ENCODE peak calls at places on chromosomes 13 and 19, in six cellular contexts. T, W, O, L, K and U are unnamed samples.

GRCh38 chr13:46551410-46552301 is 1.3 kb upstream of the LRCH1 start:
- DNase-seq in T (peak), W (peak), O (peak), L (peak), K (peak), U (peak)

GRCh38 chr13:99386495-99386894 is 79.3 kb upstream of the GPR183 start:
- DNase-seq in T (no peak), W (no peak), O (no peak), L (no peak), K (no peak), U (no peak)

GRCh38 chr19:11281336-11282049 is 14.5 kb upstream of the TSPAN16 start:
- DNase-seq in T (no peak), W (no peak), O (no peak), L (no peak), K (peak), U (no peak)

GRCh38 chr13:107765724-107766436 is 449.5 kb downstream of the LIG4 start:
- DNase-seq in T (no peak), W (no peak), O (no peak), L (peak), K (no peak), U (no peak)

GRCh38 chr19:14347999-14348889 is 33.0 kb upstream of the ADGRE5 start:
- DNase-seq in T (peak), W (peak), O (peak), L (peak), K (peak), U (peak)

GRCh38 chr13:51998723-51999471 is 12.4 kb downstream of the ATP7B start:
- DNase-seq in T (no peak), W (no peak), O (no peak), L (no peak), K (no peak), U (no peak)

GRCh38 chr19:50300814-50301606 is 28.2 kb downstream of the KCNC3 start:
- DNase-seq in T (no peak), W (no peak), O (no peak), L (no peak), K (peak), U (no peak)

GRCh38 chr19:48419158-48419920 is 25.9 kb downstream of the GRIN2D start:
- DNase-seq in T (no peak), W (peak), O (no peak), L (peak), K (peak), U (peak)

GRCh38 chr19:6015841-6016545 is 38.1 kb upstream of the RANBP3 start:
- DNase-seq in T (no peak), W (no peak), O (no peak), L (no peak), K (no peak), U (no peak)

GRCh38 chr13:73722120-73722519 is 412.1 kb downstream of the KLF12 start:
- DNase-seq in T (no peak), W (no peak), O (no peak), L (peak), K (peak), U (no peak)

GRCh38 chr13:114131581-114132418 is 623 bp downstream of the RASA3 start:
- DNase-seq in T (no peak), W (no peak), O (no peak), L (peak), K (peak), U (peak)

GRCh38 chr19:35229601-35230000 is 1.1 kb upstream of the FAM187B start:
- DNase-seq in T (no peak), W (no peak), O (no peak), L (no peak), K (no peak), U (no peak)

GRCh38 chr13:34623331-34623730 is 318.7 kb upstream of the NBEA start:
- DNase-seq in T (no peak), W (no peak), O (no peak), L (no peak), K (no peak), U (no peak)

GRCh38 chr13:68378294-68378693 is 1148.2 kb upstream of the PCDH9 start:
- DNase-seq in T (no peak), W (no peak), O (no peak), L (no peak), K (no peak), U (no peak)

GRCh38 chr13:77113496-77113895 is 86.5 kb upstream of the FBXL3 start:
- DNase-seq in T (no peak), W (no peak), O (no peak), L (no peak), K (no peak), U (no peak)